ENCODE peak calls at places on chromosomes 4 and X, in ten cellular contexts. X is fibroblast of mammary gland; Q is NCI-H748 treated with DMSO at 0.1 percent for 48 hours; S is effector CD4-positive, alpha-beta T cell; M is astrocyte of the hippocampus; J is psoas muscle; Z is NCI-H1092 treated with DMSO at 0.1 percent for 48 hours; P is midbrain; O is stimulated activated CD4-positive, alpha-beta T cell treated with anti-CD3 and anti-CD28 coated beads, Interleukin-12 subunit alpha, Interleukin-12 subunit beta, amount 100 ng/mL, for 48 hours; I is T-helper 9 cell. Y is an unnamed sample.

GRCh38 chr4:100811046-100811445 is 293.2 kb upstream of the EMCN start:
- DNase-seq in Z (no peak), I (no peak), P (no peak), M (no peak), X (no peak), Q (no peak), J (no peak), O (no peak), S (no peak), Y (no peak)

GRCh38 chrX:69142688-69143239 is 22.5 kb downstream of the PJA1 start:
- DNase-seq in I (no peak), M (no peak), J (no peak), S (no peak), P (no peak), O (no peak), Q (no peak), Z (no peak), X (no peak), Y (no peak)

GRCh38 chrX:120311632-120312000 is 355 bp upstream of the TMEM255A start:
- DNase-seq in Z (peak), J (no peak), O (no peak), P (no peak), I (no peak), Q (no peak), M (peak), S (no peak), X (no peak), Y (no peak)

GRCh38 chr4:173536808-173537429 is 6.9 kb upstream of the HAND2 start:
- DNase-seq in J (no peak), Q (no peak), O (no peak), Z (peak), X (no peak), S (no peak), I (no peak), M (no peak), P (no peak), Y (no peak)

GRCh38 chrX:71910526-71911022 is at the start of gene NHSL2:
- DNase-seq in S (no peak), X (peak), Z (peak), M (no peak), I (no peak), P (no peak), O (peak), J (peak), Q (no peak), Y (no peak)

GRCh38 chr4:110104661-110105060 is 93.8 kb downstream of the ELOVL6 start:
- DNase-seq in I (no peak), J (no peak), Q (no peak), Z (no peak), O (no peak), S (no peak), M (no peak), X (no peak), P (peak), Y (no peak)

GRCh38 chr4:70734168-70734954 is 12.6 kb downstream of the RUFY3 start:
- DNase-seq in J (no peak), S (peak), O (peak), I (no peak), X (peak), Z (no peak), M (peak), P (peak), Q (no peak), Y (no peak)

GRCh38 chrX:130887392-130887791 is 15.6 kb downstream of the ENOX2 start:
- DNase-seq in I (no peak), X (no peak), M (no peak), P (no peak), O (no peak), Z (no peak), J (no peak), Q (no peak), S (no peak), Y (no peak)

GRCh38 chr4:147830102-147830463 is 98.2 kb downstream of the ARHGAP10 start:
- DNase-seq in Q (no peak), X (no peak), Z (no peak), S (no peak), J (no peak), M (no peak), O (no peak), P (no peak), I (no peak), Y (no peak)

GRCh38 chr4:8643441-8643840 is 50.9 kb downstream of the CPZ start:
- DNase-seq in I (no peak), Q (no peak), M (no peak), J (no peak), O (no peak), X (no peak), S (no peak), Z (no peak), P (no peak), Y (no peak)

Y was measured in lung.